ENCODE peak calls at places on chromosomes 1 and 21, in six cellular contexts. I is esophagus muscularis mucosa, C is tibial nerve, D is transverse colon, E is H1, U is A549. P is an unnamed sample.
A peak's percentile ranks its signal among the peaks of the same experiment; 100 is the strongest.

GRCh38 chr1:33246171-33246570 is 10.1 kb upstream of the ZNF362 start:
- DNase-seq in D (no peak), U (no peak), I (no peak), C (no peak), E (no peak), P (no peak)

GRCh38 chr21:28308516-28308915 is 684.2 kb downstream of the LTN1 start:
- DNase-seq in C (no peak), I (no peak), D (no peak), E (no peak), U (no peak), P (no peak)

GRCh38 chr1:60283690-60284089 is 210.1 kb upstream of the C1orf87 start:
- DNase-seq in C (no peak), E (no peak), D (no peak), I (no peak), U (no peak), P (no peak)

GRCh38 chr1:209095627-209096595 is 487.6 kb upstream of the CAMK1G start:
- DNase-seq in E (no peak), I (no peak), C (no peak), D (no peak), U (peak; percentile 64), P (no peak)

GRCh38 chr1:12305377-12305776 is 75.5 kb downstream of the VPS13D start:
- DNase-seq in I (peak; percentile 80), D (no peak), U (no peak), E (no peak), C (no peak), P (peak; percentile 36)

GRCh38 chr21:17370750-17371325 is 142.0 kb upstream of the CXADR start:
- DNase-seq in D (no peak), I (no peak), C (no peak), E (no peak), U (no peak), P (no peak)

GRCh38 chr1:7299329-7299799 is 471.7 kb upstream of the VAMP3 start:
- DNase-seq in D (peak; percentile 54), U (peak; percentile 96), E (peak; percentile 46), I (peak; percentile 91), C (peak; percentile 25), P (peak; percentile 76)

GRCh38 chr1:31706384-31707058 is 2.7 kb upstream of the COL16A1 start:
- DNase-seq in C (no peak), U (no peak), D (no peak), E (no peak), I (no peak), P (no peak)

GRCh38 chr1:223870617-223871574 is 25.1 kb upstream of the TP53BP2 start:
- DNase-seq in C (no peak), D (no peak), U (no peak), I (peak; percentile 80), E (no peak), P (no peak)

GRCh38 chr1:107991371-107992066 is 26.5 kb upstream of the VAV3 start:
- DNase-seq in U (no peak), D (no peak), E (no peak), I (no peak), C (no peak), P (no peak)

GRCh38 chr1:64553285-64553684 is 83.4 kb downstream of the CACHD1 start:
- DNase-seq in D (no peak), C (no peak), I (no peak), E (no peak), U (no peak), P (no peak)

GRCh38 chr21:33207471-33208149 is 22.1 kb upstream of the IFNAR2 start:
- DNase-seq in C (no peak), U (no peak), I (peak; percentile 24), E (no peak), D (no peak), P (no peak)

GRCh38 chr1:114508386-114508898 is 2.6 kb downstream of the TRIM33 start:
- DNase-seq in C (no peak), D (no peak), U (no peak), E (no peak), I (no peak), P (no peak)

GRCh38 chr1:114512595-114513280 is 1.7 kb upstream of the TRIM33 start:
- DNase-seq in U (no peak), D (no peak), I (no peak), E (no peak), C (no peak), P (peak; percentile 25)

GRCh38 chr1:114510235-114511047 is 562 bp downstream of the TRIM33 start:
- DNase-seq in C (peak; percentile 14), D (peak; percentile 51), E (no peak), I (no peak), U (peak; percentile 38), P (peak; percentile 65)

GRCh38 chr1:114509596-114510234 is 1.3 kb downstream of the TRIM33 start:
- DNase-seq in U (no peak), D (no peak), E (no peak), I (no peak), C (no peak), P (no peak)

DNA sequence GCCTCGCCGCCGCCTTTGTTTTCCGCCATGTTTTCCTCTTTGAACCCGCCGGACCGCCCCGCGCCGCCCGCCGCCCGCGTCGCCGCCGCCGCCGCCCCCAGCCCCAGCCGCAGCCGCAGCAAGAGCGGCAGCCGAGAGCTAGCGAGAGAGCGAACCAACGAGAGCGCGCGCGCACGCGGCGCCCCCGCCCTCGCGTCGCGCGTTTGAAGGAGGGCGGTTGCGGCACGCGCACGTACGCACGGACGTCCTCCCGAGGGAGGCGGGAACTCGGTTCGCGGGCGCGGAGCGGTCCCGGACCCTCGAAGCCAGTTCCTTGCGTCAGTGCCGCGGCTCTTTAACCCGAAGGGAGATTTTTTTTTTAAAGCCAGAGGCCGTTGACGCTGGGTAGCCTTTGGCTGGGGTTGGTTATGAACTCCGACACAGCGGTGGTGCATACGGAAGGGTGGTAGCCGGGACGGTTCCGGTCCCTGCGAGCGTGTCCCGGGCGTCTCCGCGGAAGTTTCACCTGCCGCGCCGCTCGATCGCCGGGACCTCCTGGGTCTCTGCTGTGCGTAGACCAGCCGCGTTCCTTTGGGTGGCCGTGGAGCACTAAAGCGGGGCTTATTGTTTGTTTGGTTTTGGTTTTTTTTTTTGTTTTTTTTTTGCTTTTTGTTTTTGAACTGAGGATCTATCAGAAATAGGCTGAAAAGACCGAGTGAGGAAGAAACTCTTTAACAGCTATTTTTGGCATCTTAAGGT is at the start of gene TRIM33:
- DNase-seq in I (peak; percentile 96), D (peak; percentile 93), U (peak; percentile 91), E (peak; percentile 83), C (peak; percentile 74), P (peak; percentile 85)
- TF ChIP-seq EP300 in I (no peak), D (no peak), U (no peak), E (no peak), C (peak; percentile 74), P (no peak)

DNA sequence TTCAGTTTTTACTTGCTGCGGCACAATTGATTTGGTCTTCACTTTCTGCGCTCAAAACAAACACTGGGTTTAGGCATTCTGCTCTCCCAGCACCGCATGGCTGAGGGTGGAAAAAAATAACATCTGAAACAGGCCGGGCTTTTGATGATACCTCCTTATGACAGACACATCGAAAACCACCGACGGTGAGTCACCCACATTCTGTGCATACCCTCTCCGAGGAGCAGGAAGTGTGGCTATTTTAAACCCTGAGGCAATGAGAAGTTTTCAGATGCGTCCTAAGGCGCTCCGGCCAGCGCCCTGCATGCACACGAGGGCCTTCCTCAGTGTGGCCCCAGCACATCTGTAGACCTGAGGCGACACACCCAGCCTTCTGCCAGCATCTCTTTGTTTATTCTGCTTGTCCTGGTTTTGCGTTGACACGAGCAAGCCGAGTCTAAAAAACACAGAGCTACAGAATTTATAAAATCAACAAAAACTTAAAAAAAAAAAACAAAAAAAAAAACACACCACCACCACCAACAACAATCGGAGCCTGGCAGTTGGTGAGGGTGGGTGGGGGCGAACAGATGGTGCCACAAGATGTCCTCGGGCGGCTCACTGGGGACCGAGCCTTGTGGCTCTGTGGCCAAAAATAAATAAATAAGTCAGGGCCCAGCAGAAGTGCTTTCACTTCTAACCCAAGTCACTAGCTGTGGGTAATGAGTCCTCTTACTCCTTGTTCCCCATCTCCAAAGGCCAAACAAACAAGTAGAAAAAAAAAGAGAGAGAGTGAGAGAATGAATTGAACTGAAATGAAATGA is 162.6 kb upstream of the IRF2BP2 start:
- DNase-seq in E (peak; percentile 53), I (no peak), C (no peak), D (peak; percentile 80), U (peak; percentile 97), P (peak; percentile 29)
- TF ChIP-seq POLR2A in E (no peak), I (no peak), C (no peak), D (peak; percentile 25), U (no peak), P (no peak)

GRCh38 chr21:42725416-42725930 is 72.1 kb downstream of the PDE9A start:
- DNase-seq in I (no peak), E (no peak), U (no peak), D (no peak), C (no peak), P (no peak)

GRCh38 chr21:42721341-42721824 is 68.0 kb downstream of the PDE9A start:
- DNase-seq in D (peak; percentile 72), U (no peak), I (no peak), C (no peak), E (no peak), P (no peak)

GRCh38 chr21:42722153-42722552 is 68.7 kb downstream of the PDE9A start:
- DNase-seq in D (no peak), I (no peak), U (no peak), E (no peak), C (no peak), P (no peak)

GRCh38 chr21:42722808-42723470 is 69.5 kb downstream of the PDE9A start:
- DNase-seq in I (no peak), E (no peak), D (no peak), U (no peak), C (no peak), P (no peak)

DNA sequence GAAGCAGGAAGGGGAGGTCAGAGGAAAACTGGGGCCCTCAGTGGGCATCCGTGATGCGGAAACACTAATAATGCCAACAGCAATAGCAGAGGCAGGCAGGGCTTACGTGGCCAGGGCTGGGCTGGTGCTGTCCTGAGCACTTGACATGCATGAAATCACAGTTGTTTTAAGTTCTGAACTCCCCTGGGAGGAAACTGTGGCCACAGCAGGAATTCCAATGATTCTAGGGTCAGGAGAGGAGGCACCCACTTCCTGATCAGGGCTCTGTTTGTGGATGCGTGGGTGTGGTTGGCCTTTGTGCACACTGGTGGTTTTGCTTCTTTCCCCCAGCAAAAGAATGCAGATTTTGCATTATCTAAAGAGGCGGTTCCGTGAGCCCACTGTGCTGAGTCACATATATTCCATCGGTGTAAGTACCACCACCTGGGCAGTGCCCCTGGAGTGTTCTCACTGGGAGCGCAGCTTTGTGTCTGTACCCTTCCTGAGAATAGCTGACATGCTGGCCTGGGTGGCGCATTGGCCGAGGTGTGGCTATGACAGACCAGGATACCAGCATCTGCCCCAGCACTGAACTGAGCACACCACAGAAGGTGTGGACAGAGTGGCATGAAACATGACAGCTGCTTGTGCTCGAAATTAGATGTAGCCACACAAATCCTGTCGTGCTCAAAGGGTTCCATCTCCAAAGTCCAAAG is 71.0 kb downstream of the PDE9A start:
- DNase-seq in D (peak; percentile 84), U (peak; percentile 51), E (no peak), I (no peak), C (no peak), P (no peak)
- TF ChIP-seq EP300 in D (peak; percentile 84), U (no peak), E (no peak), I (no peak), C (no peak), P (no peak)

DNA sequence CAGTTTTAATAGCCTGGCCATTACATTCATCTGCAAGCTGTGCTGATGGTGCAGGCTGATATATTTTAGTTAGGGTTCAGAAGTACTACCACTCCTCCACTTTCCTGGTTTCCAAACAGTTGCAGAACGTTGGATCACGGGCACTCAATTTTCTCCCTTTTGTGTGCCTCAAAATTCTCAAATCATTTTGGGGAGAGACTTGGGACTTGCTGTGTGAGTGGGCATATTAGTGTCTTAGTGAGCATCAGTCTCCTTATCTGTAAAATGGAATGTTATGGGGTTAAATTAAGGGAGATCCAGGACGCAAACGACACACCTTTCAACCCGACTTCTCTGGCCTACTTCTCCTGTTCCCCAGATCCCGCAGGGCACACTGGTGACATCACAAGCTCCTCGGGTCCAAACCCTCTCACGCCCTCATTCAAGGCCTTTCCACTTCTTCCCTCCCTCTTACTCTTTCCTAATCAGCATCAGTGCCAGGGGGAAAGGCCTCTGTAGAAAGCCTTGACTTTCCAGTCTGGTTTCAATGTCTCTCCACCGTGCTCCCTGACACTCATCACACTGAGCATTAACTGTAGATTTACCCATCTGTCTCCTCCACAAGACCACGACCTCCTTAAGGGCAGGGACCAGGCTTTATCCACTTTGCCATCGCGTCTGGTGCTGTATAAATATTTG is 1.2 kb downstream of the PIGP start:
- DNase-seq in U (peak; percentile 70), D (peak; percentile 64), C (peak; percentile 58), I (no peak), E (no peak), P (peak; percentile 60)
- TF ChIP-seq POLR2A in U (no peak), D (no peak), C (peak; percentile 33), I (peak; percentile 4), E (no peak), P (peak; percentile 49)

P was measured in ovary.